ENCODE peak calls at places on chromosomes 7 and 10, in seven cellular contexts. One of them, this sample, is unnamed.

GRCh38 chr10:112919721-112920120 is 30.3 kb upstream of the TCF7L2 start:
- DNase-seq in tibial artery: no peak
- DNase-seq in cardiac fibroblast: peak; percentile 90
- DNase-seq in BE2C: no peak
- DNase-seq in iPS DF 6.9: no peak
- DNase-seq in sigmoid colon: no peak
- DNase-seq in Panc1: peak; percentile 84
- DNase-seq in this sample: no peak

GRCh38 chr10:16408379-16408778 is 28.4 kb upstream of the PTER start:
- DNase-seq in tibial artery: no peak
- DNase-seq in cardiac fibroblast: no peak
- DNase-seq in BE2C: no peak
- DNase-seq in iPS DF 6.9: no peak
- DNase-seq in sigmoid colon: no peak
- DNase-seq in Panc1: no peak
- DNase-seq in this sample: no peak

GRCh38 chr10:131980757-131981428 is 830 bp downstream of the BNIP3 start:
- DNase-seq in tibial artery: no peak
- DNase-seq in cardiac fibroblast: peak; percentile 31
- DNase-seq in BE2C: peak; percentile 26
- DNase-seq in iPS DF 6.9: no peak
- DNase-seq in sigmoid colon: peak; percentile 67
- DNase-seq in Panc1: no peak
- DNase-seq in this sample: no peak

GRCh38 chr10:14519785-14520184 is 189.1 kb upstream of the FRMD4A start:
- DNase-seq in tibial artery: no peak
- DNase-seq in cardiac fibroblast: no peak
- DNase-seq in BE2C: no peak
- DNase-seq in iPS DF 6.9: no peak
- DNase-seq in sigmoid colon: no peak
- DNase-seq in Panc1: no peak
- DNase-seq in this sample: no peak

GRCh38 chr7:43431020-43431595 is 151.8 kb upstream of the STK17A start:
- DNase-seq in tibial artery: no peak
- DNase-seq in cardiac fibroblast: no peak
- DNase-seq in BE2C: no peak
- DNase-seq in iPS DF 6.9: no peak
- DNase-seq in sigmoid colon: no peak
- DNase-seq in Panc1: no peak
- DNase-seq in this sample: no peak

GRCh38 chr10:79050896-79051555 is 17.7 kb upstream of the ZMIZ1 start:
- DNase-seq in tibial artery: peak; percentile 7
- DNase-seq in cardiac fibroblast: peak; percentile 20
- DNase-seq in BE2C: no peak
- DNase-seq in iPS DF 6.9: no peak
- DNase-seq in sigmoid colon: peak; percentile 19
- DNase-seq in Panc1: no peak
- DNase-seq in this sample: no peak

GRCh38 chr10:31318382-31318853 is 598 bp upstream of the ZEB1 start:
- DNase-seq in tibial artery: peak; percentile 73
- DNase-seq in cardiac fibroblast: peak; percentile 86
- DNase-seq in BE2C: peak; percentile 41
- DNase-seq in iPS DF 6.9: no peak
- DNase-seq in sigmoid colon: peak; percentile 85
- DNase-seq in Panc1: no peak
- DNase-seq in this sample: peak; percentile 91

GRCh38 chr7:157925383-157925875 is 588.6 kb downstream of the DNAJB6 start:
- DNase-seq in tibial artery: no peak
- DNase-seq in cardiac fibroblast: no peak
- DNase-seq in BE2C: no peak
- DNase-seq in iPS DF 6.9: no peak
- DNase-seq in sigmoid colon: no peak
- DNase-seq in Panc1: no peak
- DNase-seq in this sample: no peak

GRCh38 chr7:91069146-91069545 is 195.1 kb upstream of the FZD1 start:
- DNase-seq in tibial artery: no peak
- DNase-seq in cardiac fibroblast: no peak
- DNase-seq in BE2C: no peak
- DNase-seq in iPS DF 6.9: no peak
- DNase-seq in sigmoid colon: no peak
- DNase-seq in Panc1: no peak
- DNase-seq in this sample: no peak

GRCh38 chr10:68330852-68331454 is 911 bp upstream of the HNRNPH3 start:
- DNase-seq in tibial artery: peak; percentile 46
- DNase-seq in cardiac fibroblast: peak; percentile 55
- DNase-seq in BE2C: peak; percentile 13
- DNase-seq in iPS DF 6.9: no peak
- DNase-seq in sigmoid colon: peak; percentile 77
- DNase-seq in Panc1: no peak
- DNase-seq in this sample: no peak

GRCh38 chr10:5042922-5043321 is 39.3 kb upstream of the AKR1C2 start:
- DNase-seq in tibial artery: no peak
- DNase-seq in cardiac fibroblast: no peak
- DNase-seq in BE2C: no peak
- DNase-seq in iPS DF 6.9: no peak
- DNase-seq in sigmoid colon: no peak
- DNase-seq in Panc1: no peak
- DNase-seq in this sample: no peak

GRCh38 chr10:93447970-93448369 is 34.2 kb downstream of the MYOF start:
- DNase-seq in tibial artery: no peak
- DNase-seq in cardiac fibroblast: no peak
- DNase-seq in BE2C: no peak
- DNase-seq in iPS DF 6.9: no peak
- DNase-seq in sigmoid colon: no peak
- DNase-seq in Panc1: no peak
- DNase-seq in this sample: no peak

GRCh38 chr10:120949511-120950102 is 98.4 kb downstream of the WDR11 start:
- DNase-seq in tibial artery: no peak
- DNase-seq in cardiac fibroblast: peak; percentile 21
- DNase-seq in BE2C: no peak
- DNase-seq in iPS DF 6.9: no peak
- DNase-seq in sigmoid colon: no peak
- DNase-seq in Panc1: no peak
- DNase-seq in this sample: peak; percentile 69

GRCh38 chr10:14822879-14823755 is 14.7 kb downstream of the CDNF start:
- DNase-seq in tibial artery: no peak
- DNase-seq in cardiac fibroblast: peak; percentile 63
- DNase-seq in BE2C: peak; percentile 48
- DNase-seq in iPS DF 6.9: no peak
- DNase-seq in sigmoid colon: no peak
- DNase-seq in Panc1: peak; percentile 5
- DNase-seq in this sample: no peak

GRCh38 chr10:60818134-60818770 is 40.0 kb downstream of the CDK1 start:
- DNase-seq in tibial artery: no peak
- DNase-seq in cardiac fibroblast: peak; percentile 70
- DNase-seq in BE2C: no peak
- DNase-seq in iPS DF 6.9: no peak
- DNase-seq in sigmoid colon: no peak
- DNase-seq in Panc1: no peak
- DNase-seq in this sample: no peak

GRCh38 chr7:106166651-106167342 is 54.7 kb upstream of the SYPL1 start:
- DNase-seq in tibial artery: no peak
- DNase-seq in cardiac fibroblast: peak; percentile 93
- DNase-seq in BE2C: peak; percentile 64
- DNase-seq in iPS DF 6.9: peak; percentile 47
- DNase-seq in sigmoid colon: no peak
- DNase-seq in Panc1: no peak
- DNase-seq in this sample: no peak

GRCh38 chr7:27128776-27129728 is 1.5 kb downstream of the HOXA4 start:
- DNase-seq in tibial artery: no peak
- DNase-seq in cardiac fibroblast: no peak
- DNase-seq in BE2C: no peak
- DNase-seq in iPS DF 6.9: no peak
- DNase-seq in sigmoid colon: no peak
- DNase-seq in Panc1: no peak
- DNase-seq in this sample: peak; percentile 82

GRCh38 chr7:2537981-2538851 is 17.1 kb downstream of the BRAT1 start:
- DNase-seq in tibial artery: no peak
- DNase-seq in cardiac fibroblast: no peak
- DNase-seq in BE2C: peak; percentile 35
- DNase-seq in iPS DF 6.9: no peak
- DNase-seq in sigmoid colon: peak; percentile 65
- DNase-seq in Panc1: no peak
- DNase-seq in this sample: peak; percentile 18

GRCh38 chr7:132464740-132465139 is 111.5 kb downstream of the PLXNA4 start:
- DNase-seq in tibial artery: no peak
- DNase-seq in cardiac fibroblast: peak; percentile 38
- DNase-seq in BE2C: no peak
- DNase-seq in iPS DF 6.9: no peak
- DNase-seq in sigmoid colon: peak; percentile 82
- DNase-seq in Panc1: no peak
- DNase-seq in this sample: no peak

GRCh38 chr7:47759056-47759706 is 177.3 kb upstream of the TNS3 start:
- DNase-seq in tibial artery: no peak
- DNase-seq in cardiac fibroblast: peak; percentile 40
- DNase-seq in BE2C: no peak
- DNase-seq in iPS DF 6.9: no peak
- DNase-seq in sigmoid colon: no peak
- DNase-seq in Panc1: no peak
- DNase-seq in this sample: no peak

GRCh38 chr7:82268632-82269031 is 174.9 kb downstream of the CACNA2D1 start:
- DNase-seq in tibial artery: no peak
- DNase-seq in cardiac fibroblast: peak; percentile 24
- DNase-seq in BE2C: peak; percentile 46
- DNase-seq in iPS DF 6.9: no peak
- DNase-seq in sigmoid colon: no peak
- DNase-seq in Panc1: no peak
- DNase-seq in this sample: no peak

GRCh38 chr7:102433319-102434038 is at the start of gene ORAI2:
- DNase-seq in tibial artery: peak; percentile 62
- DNase-seq in cardiac fibroblast: peak; percentile 57
- DNase-seq in BE2C: peak; percentile 91
- DNase-seq in iPS DF 6.9: no peak
- DNase-seq in sigmoid colon: peak; percentile 89
- DNase-seq in Panc1: no peak
- DNase-seq in this sample: peak; percentile 91

DNA sequence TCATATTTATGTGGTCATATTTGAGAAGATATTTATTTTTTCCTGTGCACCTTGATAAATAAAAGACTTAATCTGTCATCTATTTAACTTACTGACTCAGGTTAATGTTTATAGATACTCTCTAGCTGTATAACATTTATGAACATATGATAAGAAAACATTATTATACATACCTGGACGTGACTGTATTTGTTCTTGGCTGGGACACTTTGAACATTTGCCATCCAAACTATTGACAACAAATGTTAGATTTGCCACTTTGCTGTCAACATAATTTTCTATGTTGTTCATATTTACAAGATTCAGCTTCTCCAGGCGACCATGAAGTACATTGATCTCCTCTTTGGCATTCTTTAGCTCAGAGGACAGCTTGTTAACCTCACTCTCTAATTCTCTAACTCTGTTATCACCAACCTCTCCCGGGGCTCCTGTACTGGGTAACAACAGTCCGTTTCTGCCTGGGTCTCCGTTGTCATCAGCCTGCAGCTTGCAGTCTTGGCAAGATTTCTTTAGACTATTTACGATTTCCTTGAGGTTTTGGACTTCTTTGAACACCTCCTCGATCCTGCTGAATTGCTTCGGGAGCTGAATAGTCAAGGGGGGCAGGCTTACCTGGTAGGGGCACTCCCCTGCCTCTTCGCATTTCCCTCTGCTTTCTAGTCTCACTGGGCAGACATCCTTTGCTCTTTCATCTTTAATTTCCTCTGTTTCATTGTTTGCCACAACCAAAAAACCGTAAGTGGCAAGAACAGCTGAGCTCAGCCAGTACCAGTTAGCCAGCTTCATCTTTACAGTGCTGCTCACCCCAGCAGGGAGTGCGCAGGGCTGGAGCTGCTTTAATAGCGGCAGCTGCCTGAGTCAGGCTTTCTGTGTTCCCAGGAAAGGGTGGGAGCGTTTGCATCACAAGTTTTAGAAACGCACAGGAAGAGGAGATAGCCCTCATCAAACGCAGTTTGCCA is at the start of gene FGL2:
- DNase-seq in tibial artery: peak; percentile 83
- DNase-seq in cardiac fibroblast: peak; percentile 64
- DNase-seq in BE2C: no peak
- DNase-seq in iPS DF 6.9: peak; percentile 13
- DNase-seq in sigmoid colon: peak; percentile 89
- DNase-seq in Panc1: no peak
- DNase-seq in this sample: peak; percentile 70
- H3K4me3 ChIP-seq in tibial artery: peak within 1 kb of the TSS; percentile 58
- H3K4me3 ChIP-seq in cardiac fibroblast: peak within 1 kb of the TSS; percentile 42
- H3K4me3 ChIP-seq in BE2C: no peak within 1 kb of the TSS
- H3K4me3 ChIP-seq in iPS DF 6.9: no peak within 1 kb of the TSS
- H3K4me3 ChIP-seq in sigmoid colon: peak within 1 kb of the TSS; percentile 62
- H3K4me3 ChIP-seq in Panc1: no peak within 1 kb of the TSS
- H3K4me3 ChIP-seq in this sample: no peak within 1 kb of the TSS

GRCh38 chr7:149320313-149321124 is 58.5 kb downstream of the ZNF783 start:
- DNase-seq in tibial artery: no peak
- DNase-seq in cardiac fibroblast: no peak
- DNase-seq in BE2C: no peak
- DNase-seq in iPS DF 6.9: no peak
- DNase-seq in sigmoid colon: no peak
- DNase-seq in Panc1: no peak
- DNase-seq in this sample: no peak

GRCh38 chr7:149319376-149319775 is 57.4 kb downstream of the ZNF783 start:
- DNase-seq in tibial artery: no peak
- DNase-seq in cardiac fibroblast: no peak
- DNase-seq in BE2C: no peak
- DNase-seq in iPS DF 6.9: no peak
- DNase-seq in sigmoid colon: no peak
- DNase-seq in Panc1: no peak
- DNase-seq in this sample: no peak

GRCh38 chr7:149322737-149323136 is 60.7 kb downstream of the ZNF783 start:
- DNase-seq in tibial artery: no peak
- DNase-seq in cardiac fibroblast: no peak
- DNase-seq in BE2C: no peak
- DNase-seq in iPS DF 6.9: no peak
- DNase-seq in sigmoid colon: no peak
- DNase-seq in Panc1: no peak
- DNase-seq in this sample: no peak

GRCh38 chr7:149325248-149325647 is 63.3 kb downstream of the ZNF783 start:
- DNase-seq in tibial artery: no peak
- DNase-seq in cardiac fibroblast: no peak
- DNase-seq in BE2C: no peak
- DNase-seq in iPS DF 6.9: no peak
- DNase-seq in sigmoid colon: no peak
- DNase-seq in Panc1: no peak
- DNase-seq in this sample: no peak

GRCh38 chr7:149321978-149322541 is 60.1 kb downstream of the ZNF783 start:
- DNase-seq in tibial artery: no peak
- DNase-seq in cardiac fibroblast: peak; percentile 43
- DNase-seq in BE2C: no peak
- DNase-seq in iPS DF 6.9: no peak
- DNase-seq in sigmoid colon: no peak
- DNase-seq in Panc1: no peak
- DNase-seq in this sample: no peak
- H3K4me3 ChIP-seq in tibial artery: peak overlapping the region; percentile 45
- H3K4me3 ChIP-seq in cardiac fibroblast: peak overlapping the region; percentile 5
- H3K4me3 ChIP-seq in BE2C: no peak overlapping the region
- H3K4me3 ChIP-seq in iPS DF 6.9: no peak overlapping the region
- H3K4me3 ChIP-seq in sigmoid colon: peak overlapping the region; percentile 29
- H3K4me3 ChIP-seq in Panc1: peak overlapping the region; percentile 31
- H3K4me3 ChIP-seq in this sample: no peak overlapping the region

GRCh38 chr10:29692121-29692539 is 57.4 kb upstream of the SVIL start:
- DNase-seq in tibial artery: no peak
- DNase-seq in cardiac fibroblast: no peak
- DNase-seq in BE2C: no peak
- DNase-seq in iPS DF 6.9: no peak
- DNase-seq in sigmoid colon: no peak
- DNase-seq in Panc1: peak; percentile 12
- DNase-seq in this sample: no peak
- H3K4me3 ChIP-seq in tibial artery: peak overlapping the region; percentile 19
- H3K4me3 ChIP-seq in cardiac fibroblast: no peak overlapping the region
- H3K4me3 ChIP-seq in BE2C: peak overlapping the region; percentile 45
- H3K4me3 ChIP-seq in iPS DF 6.9: no peak overlapping the region
- H3K4me3 ChIP-seq in sigmoid colon: no peak overlapping the region
- H3K4me3 ChIP-seq in Panc1: peak overlapping the region; percentile 32
- H3K4me3 ChIP-seq in this sample: no peak overlapping the region

GRCh38 chr7:24307294-24307693 is 23.3 kb downstream of the NPY start:
- DNase-seq in tibial artery: no peak
- DNase-seq in cardiac fibroblast: no peak
- DNase-seq in BE2C: no peak
- DNase-seq in iPS DF 6.9: no peak
- DNase-seq in sigmoid colon: no peak
- DNase-seq in Panc1: no peak
- DNase-seq in this sample: no peak
- H3K4me3 ChIP-seq in tibial artery: no peak overlapping the region
- H3K4me3 ChIP-seq in cardiac fibroblast: no peak overlapping the region
- H3K4me3 ChIP-seq in BE2C: no peak overlapping the region
- H3K4me3 ChIP-seq in iPS DF 6.9: no peak overlapping the region
- H3K4me3 ChIP-seq in sigmoid colon: no peak overlapping the region
- H3K4me3 ChIP-seq in Panc1: no peak overlapping the region
- H3K4me3 ChIP-seq in this sample: no peak overlapping the region